ENCODE peak calls at places on chromosomes 12 and 14, in four cellular contexts. O is gastrocnemius medialis, C is H7, K is cardiac fibroblast. H is an unnamed sample.

GRCh38 chr12:72989458-72989947 is 717.3 kb downstream of the TRHDE start:
- DNase-seq in K (no peak), O (no peak), C (no peak), H (no peak)

GRCh38 chr12:5571115-5571514 is 139.2 kb downstream of the NTF3 start:
- DNase-seq in C (no peak), O (no peak), K (no peak), H (no peak)

GRCh38 chr12:123886931-123887582 is 85.6 kb downstream of the CCDC92 start:
- DNase-seq in C (no peak), O (no peak), K (no peak), H (no peak)

GRCh38 chr12:122459211-122459610 is 36.7 kb upstream of the CLIP1 start:
- DNase-seq in C (no peak), O (no peak), K (no peak), H (no peak)

GRCh38 chr14:26218858-26219257 is 379.0 kb downstream of the NOVA1 start:
- DNase-seq in C (no peak), K (no peak), O (no peak), H (no peak)

GRCh38 chr12:2284857-2285256 is 232.1 kb downstream of the CACNA1C start:
- DNase-seq in C (peak; percentile 92), K (peak; percentile 73), O (no peak), H (peak; percentile 52)

GRCh38 chr14:25896777-25897176 is 701.1 kb downstream of the NOVA1 start:
- DNase-seq in O (no peak), K (no peak), C (no peak), H (no peak)

GRCh38 chr12:131860472-131861260 is 32.5 kb downstream of the MMP17 start:
- DNase-seq in O (no peak), K (peak; percentile 81), C (peak; percentile 84), H (peak; percentile 32)

GRCh38 chr12:31740618-31741017 is 11.8 kb upstream of the AMN1 start:
- DNase-seq in K (no peak), O (no peak), C (no peak), H (no peak)

GRCh38 chr12:109961612-109962011 is 34.6 kb downstream of the GIT2 start:
- DNase-seq in C (no peak), K (no peak), O (no peak), H (no peak)

GRCh38 chr14:76716285-76716684 is 45.0 kb upstream of the VASH1 start:
- DNase-seq in C (no peak), O (no peak), K (no peak), H (no peak)

GRCh38 chr12:44750468-44750867 is 125.6 kb downstream of the NELL2 start:
- DNase-seq in K (no peak), O (no peak), C (no peak), H (no peak)

GRCh38 chr14:73025544-73025943 is 1.4 kb downstream of the ZFYVE1 start:
- DNase-seq in K (peak; percentile 43), C (no peak), O (no peak), H (no peak)

GRCh38 chr12:29082522-29082921 is 66.6 kb upstream of the FAR2 start:
- DNase-seq in K (no peak), O (no peak), C (no peak), H (no peak)

GRCh38 chr14:69842671-69843407 is 36.4 kb upstream of the SMOC1 start:
- DNase-seq in K (no peak), C (no peak), O (no peak), H (no peak)

GRCh38 chr12:127145929-127146789 is 1120.8 kb upstream of the TMEM132C start:
- DNase-seq in C (peak; percentile 20), K (peak; percentile 71), O (peak; percentile 8), H (peak; percentile 21)

GRCh38 chr14:24171422-24172260 is at the start of gene REC8:
- DNase-seq in K (no peak), O (peak; percentile 32), C (peak; percentile 100), H (peak; percentile 61)

GRCh38 chr14:24177041-24177825 is 5.4 kb downstream of the REC8 start:
- DNase-seq in O (no peak), C (no peak), K (no peak), H (no peak)

GRCh38 chr14:24172261-24172860 is 481 bp downstream of the REC8 start:
- DNase-seq in K (no peak), O (no peak), C (no peak), H (no peak)

GRCh38 chr14:24176599-24176998 is 4.7 kb downstream of the REC8 start:
- DNase-seq in O (no peak), K (no peak), C (no peak), H (no peak)

DNA sequence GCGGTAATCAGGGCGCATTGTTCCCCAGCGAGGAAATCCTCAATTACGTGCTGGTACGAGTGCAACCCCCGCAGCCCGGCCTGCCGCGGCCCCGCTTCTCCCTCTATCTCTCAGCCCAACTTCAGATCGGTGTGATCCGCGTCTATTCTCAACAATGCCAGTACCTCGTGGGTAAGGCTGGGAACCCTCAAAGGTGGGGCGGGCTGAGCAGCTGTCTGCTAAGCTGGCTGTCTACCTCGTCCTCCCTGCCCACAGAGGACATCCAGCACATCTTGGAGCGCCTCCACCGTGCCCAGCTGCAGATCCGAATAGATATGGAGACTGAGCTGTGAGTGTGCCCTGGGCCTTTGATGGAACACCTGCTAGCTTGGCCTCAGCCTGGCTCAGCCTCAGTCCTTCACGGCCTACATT is 996 bp downstream of the REC8 start:
- DNase-seq in K (no peak), C (no peak), O (no peak), H (no peak)
- H3K4me3 ChIP-seq in K (no peak overlapping the region), C (no peak overlapping the region), O (no peak overlapping the region), H (no peak overlapping the region)

GRCh38 chr14:39109893-39110715 is 4.0 kb upstream of the GEMIN2 start:
- DNase-seq in O (no peak), K (no peak), C (no peak), H (no peak)

GRCh38 chr14:39114073-39114838 is at the start of gene GEMIN2:
- DNase-seq in O (peak; percentile 84), K (peak; percentile 96), C (peak; percentile 90), H (peak; percentile 85)

GRCh38 chr14:39108791-39109190 is 5.3 kb upstream of the GEMIN2 start:
- DNase-seq in K (no peak), O (no peak), C (no peak), H (no peak)

DNA sequence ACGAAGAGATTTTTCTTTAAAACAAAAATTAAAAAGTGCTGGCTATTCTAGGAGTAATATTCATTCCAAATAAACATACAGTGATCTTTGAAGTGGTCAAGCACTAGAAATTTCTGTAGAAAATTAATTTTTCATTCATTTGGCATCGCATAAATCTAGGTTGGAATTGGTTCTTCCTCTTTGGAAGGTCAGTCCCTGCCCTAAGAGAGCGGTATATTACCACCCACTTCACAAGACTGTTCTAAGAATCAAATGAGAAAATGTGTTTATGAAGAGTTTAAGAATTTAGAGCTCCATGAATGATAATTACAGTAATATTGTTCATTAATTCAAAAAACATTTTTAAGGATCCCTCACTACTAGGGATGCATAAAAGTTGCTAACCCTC is 444 bp upstream of the GEMIN2 start:
- DNase-seq in O (no peak), K (no peak), C (no peak), H (no peak)
- H3K4me3 ChIP-seq in O (peak overlapping the region; percentile 93), K (peak overlapping the region; percentile 76), C (peak overlapping the region; percentile 79), H (peak overlapping the region; percentile 80)

DNA sequence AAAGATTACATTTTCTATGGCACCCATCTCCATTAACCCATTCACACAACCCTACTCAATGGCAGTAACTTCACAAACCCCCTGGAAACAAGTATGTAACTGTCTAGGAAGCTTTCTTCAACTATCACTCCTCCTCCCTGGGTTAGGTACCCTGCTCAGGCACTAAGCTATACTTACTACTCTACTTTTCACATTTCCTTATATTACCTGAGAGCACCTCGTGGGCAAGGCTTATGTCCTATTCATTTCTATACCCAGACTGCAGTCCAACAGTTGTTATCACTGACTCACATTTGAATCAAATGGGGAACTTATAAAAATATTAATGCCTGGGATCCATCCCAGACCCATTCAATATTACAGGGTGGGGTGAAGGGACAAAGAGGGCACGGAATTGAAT is 4.6 kb downstream of the PAWR start:
- DNase-seq in K (peak; percentile 14), C (no peak), O (no peak), H (no peak)
- H3K4me3 ChIP-seq in K (no peak overlapping the region), C (no peak overlapping the region), O (no peak overlapping the region), H (no peak overlapping the region)

DNA sequence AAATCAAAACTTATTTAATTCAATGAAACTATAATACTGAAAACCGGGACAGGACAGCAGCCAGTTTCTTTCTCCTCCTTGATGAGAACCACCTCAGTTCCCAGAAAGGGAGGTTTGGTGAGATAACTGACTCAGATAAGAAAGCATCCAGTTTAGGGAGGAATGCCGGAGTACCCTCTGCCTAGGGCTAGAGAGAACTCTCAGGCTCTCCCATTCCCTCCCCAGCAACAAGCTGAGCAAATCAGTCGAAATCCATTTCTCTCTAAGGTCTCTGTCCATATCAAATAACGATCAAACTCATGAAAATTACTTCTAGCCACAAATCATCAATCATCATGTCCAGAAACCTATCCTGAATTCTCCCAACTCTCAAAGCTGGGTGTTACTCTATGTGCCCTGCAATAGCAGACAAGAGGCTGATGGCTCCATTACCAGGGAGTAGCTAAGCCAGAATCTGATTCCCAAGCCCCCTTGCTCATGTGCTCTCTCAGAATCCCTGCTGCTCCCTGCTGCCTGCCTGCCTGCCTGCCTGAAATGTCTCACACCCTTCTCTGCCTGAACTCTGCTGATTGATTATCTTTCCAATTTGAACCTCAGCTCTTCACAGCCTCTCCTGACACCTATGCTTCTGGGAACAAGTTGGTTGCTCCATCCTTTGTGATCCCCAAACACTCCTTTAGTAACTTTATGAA is 49.4 kb downstream of the SLC25A47 start:
- DNase-seq in C (peak; percentile 29), K (no peak), O (no peak), H (no peak)
- H3K4me3 ChIP-seq in C (no peak overlapping the region), K (no peak overlapping the region), O (no peak overlapping the region), H (no peak overlapping the region)

GRCh38 chr12:48302161-48302896 is 48.4 kb downstream of the ZNF641 start:
- DNase-seq in K (no peak), C (no peak), O (no peak), H (no peak)

GRCh38 chr12:48292030-48292429 is 58.7 kb downstream of the ZNF641 start:
- DNase-seq in K (peak; percentile 15), C (no peak), O (no peak), H (no peak)

GRCh38 chr12:48291511-48291910 is 59.2 kb downstream of the ZNF641 start:
- DNase-seq in K (no peak), C (no peak), O (no peak), H (no peak)

GRCh38 chr12:48300774-48301173 is 49.9 kb downstream of the ZNF641 start:
- DNase-seq in K (no peak), C (no peak), O (no peak), H (no peak)

DNA sequence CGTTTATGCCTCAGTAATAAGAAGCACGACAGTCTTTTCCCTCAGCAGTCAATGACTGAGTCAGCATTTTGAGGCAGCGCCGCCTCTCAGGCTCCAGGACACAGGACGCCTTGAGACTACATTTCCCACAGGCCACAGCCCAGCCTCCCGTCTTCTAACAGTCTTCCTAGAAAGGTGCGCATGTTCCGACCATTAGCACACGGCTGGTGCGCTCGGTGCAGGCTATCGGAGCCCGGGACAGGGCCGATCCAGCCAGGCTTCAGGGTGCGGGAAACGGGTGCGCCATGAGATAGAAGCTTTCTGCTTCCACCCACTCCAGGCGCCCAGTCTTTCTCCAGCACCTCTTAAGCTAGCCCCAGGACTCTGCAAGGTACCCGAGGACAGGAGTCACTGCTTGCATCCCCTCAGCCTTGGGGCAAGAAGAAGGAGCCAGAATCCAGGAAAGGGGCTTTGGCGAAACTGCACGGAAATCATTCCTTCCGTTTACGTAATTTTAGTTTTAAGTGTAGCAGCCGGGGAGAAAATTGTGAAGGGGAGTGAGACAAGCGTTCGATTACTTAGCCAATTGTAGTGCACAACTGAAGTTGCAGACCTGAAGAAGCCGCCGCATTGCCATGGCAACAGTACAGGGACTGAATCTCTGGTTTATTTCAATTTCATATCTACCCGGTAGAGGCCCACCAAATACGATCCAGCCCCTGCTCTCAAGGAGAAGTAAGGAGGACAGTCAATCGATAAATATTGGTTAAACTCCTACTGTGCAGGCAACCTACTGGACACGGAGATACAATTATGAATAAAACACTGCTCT is 53.9 kb downstream of the ZNF641 start:
- DNase-seq in C (peak; percentile 75), K (peak; percentile 80), O (peak; percentile 36), H (peak; percentile 48)
- H3K4me3 ChIP-seq in C (peak overlapping the region; percentile 54), K (peak overlapping the region; percentile 48), O (peak overlapping the region; percentile 54), H (peak overlapping the region; percentile 45)